ENCODE peak calls at places on chromosome 10, in seven cellular contexts. R is BJ; D is testis; Z is CD4-positive, CD25-positive, alpha-beta regulatory T cell; I is SK-N-SH; J is sigmoid colon; P is IMR-90. W is an unnamed sample.

GRCh38 chr10:110547139-110547761 is 20.2 kb upstream of the SMC3 start:
- DNase-seq in D (no peak), I (peak), P (peak), Z (no peak), R (no peak), J (no peak), W (peak)

GRCh38 chr10:70357447-70358035 is 24.9 kb downstream of the LRRC20 start:
- DNase-seq in R (no peak), J (no peak), P (peak), D (no peak), Z (no peak), I (no peak), W (no peak)

GRCh38 chr10:52215745-52216361 is 98.2 kb upstream of the DKK1 start:
- DNase-seq in I (peak), P (peak), J (no peak), Z (peak), R (peak), D (peak), W (peak)

GRCh38 chr10:84452006-84452405 is 123.6 kb downstream of the CCSER2 start:
- DNase-seq in P (peak), J (no peak), D (no peak), R (no peak), I (no peak), Z (no peak), W (no peak)

GRCh38 chr10:30127120-30127541 is 67.7 kb upstream of the JCAD start:
- DNase-seq in P (no peak), Z (no peak), R (no peak), D (peak), I (no peak), J (no peak), W (no peak)

GRCh38 chr10:10418397-10418796 is 599.3 kb upstream of the CELF2 start:
- DNase-seq in J (no peak), D (no peak), R (no peak), Z (no peak), I (no peak), P (no peak), W (peak)

GRCh38 chr10:119677904-119678755 is 26.9 kb downstream of the BAG3 start:
- DNase-seq in D (no peak), J (no peak), R (no peak), I (no peak), Z (no peak), P (no peak), W (no peak)

GRCh38 chr10:98555011-98555619 is 108.4 kb upstream of the HPS1 start:
- DNase-seq in Z (no peak), I (no peak), P (no peak), R (no peak), D (no peak), J (no peak), W (no peak)

GRCh38 chr10:6187278-6187677 is 15.5 kb upstream of the PFKFB3 start:
- DNase-seq in D (no peak), J (no peak), Z (no peak), P (no peak), I (no peak), R (no peak), W (no peak)

GRCh38 chr10:125160856-125161569 is 650 bp upstream of the CTBP2 start:
- DNase-seq in P (peak), R (no peak), Z (no peak), D (peak), J (peak), I (peak), W (no peak)

GRCh38 chr10:71770789-71771188 is 2.5 kb downstream of the VSIR start:
- DNase-seq in D (peak), P (no peak), R (no peak), I (no peak), J (peak), Z (no peak), W (no peak)

GRCh38 chr10:29635711-29636144 is 957 bp upstream of the SVIL start:
- DNase-seq in J (no peak), R (no peak), P (peak), I (no peak), D (no peak), Z (no peak), W (no peak)

GRCh38 chr10:9608592-9608991 is 1409.1 kb upstream of the CELF2 start:
- DNase-seq in P (peak), D (no peak), I (no peak), J (no peak), R (no peak), Z (no peak), W (no peak)

GRCh38 chr10:125149278-125150047 is 10.9 kb downstream of the CTBP2 start:
- DNase-seq in I (no peak), P (peak), D (peak), R (no peak), Z (no peak), J (peak), W (no peak)

GRCh38 chr10:23376175-23376787 is 31.7 kb upstream of the C10orf67 start:
- DNase-seq in J (no peak), I (no peak), Z (no peak), D (no peak), P (no peak), R (no peak), W (no peak)

GRCh38 chr10:60343254-60343653 is 46.4 kb downstream of the ANK3 start:
- DNase-seq in P (peak), R (no peak), Z (no peak), J (no peak), D (no peak), I (no peak), W (no peak)

GRCh38 chr10:80684217-80684616 is 146.5 kb downstream of the SH2D4B start:
- DNase-seq in J (no peak), Z (no peak), R (no peak), I (peak), P (peak), D (no peak), W (peak)

GRCh38 chr10:25064401-25064800 is 48.0 kb downstream of the THNSL1 start:
- DNase-seq in I (no peak), Z (no peak), P (no peak), J (no peak), R (no peak), D (no peak), W (no peak)

GRCh38 chr10:12507165-12507870 is 158.0 kb downstream of the CAMK1D start:
- DNase-seq in I (no peak), P (no peak), R (no peak), D (peak), J (no peak), Z (no peak), W (peak)

GRCh38 chr10:9012312-9012711 is 957.8 kb downstream of the GATA3 start:
- DNase-seq in J (no peak), Z (no peak), P (peak), D (no peak), I (no peak), R (peak), W (no peak)

GRCh38 chr10:13960603-13961002 is 370.1 kb downstream of the FRMD4A start:
- DNase-seq in J (no peak), D (peak), Z (no peak), I (no peak), P (no peak), R (no peak), W (no peak)

GRCh38 chr10:110490640-110491039 is 7.1 kb upstream of the DUSP5 start:
- DNase-seq in J (no peak), P (no peak), Z (no peak), I (no peak), R (no peak), D (no peak), W (no peak)

GRCh38 chr10:82778908-82779307 is 903.9 kb downstream of the NRG3 start:
- DNase-seq in P (no peak), Z (no peak), I (no peak), D (no peak), R (no peak), J (no peak), W (no peak)

GRCh38 chr10:28533571-28534304 is 820 bp downstream of the WAC start:
- DNase-seq in Z (peak), D (peak), J (peak), P (peak), R (no peak), I (peak), W (no peak)

GRCh38 chr10:131776496-131776895 is 124.3 kb upstream of the PPP2R2D start:
- DNase-seq in D (no peak), J (peak), P (no peak), I (no peak), R (no peak), Z (no peak), W (no peak)

GRCh38 chr10:81784111-81784597 is 90.8 kb upstream of the NRG3 start:
- DNase-seq in P (no peak), D (no peak), J (no peak), Z (no peak), I (no peak), R (no peak), W (no peak)

GRCh38 chr10:93751832-93752231 is 5.9 kb upstream of the LGI1 start:
- DNase-seq in R (no peak), D (peak), P (peak), I (peak), J (no peak), Z (no peak), W (peak)

GRCh38 chr10:124670849-124671248 is 73.3 kb downstream of the FAM53B start:
- DNase-seq in J (no peak), Z (no peak), R (no peak), D (no peak), I (peak), P (no peak), W (peak)

GRCh38 chr10:126921974-126922525 is 16.8 kb downstream of the DOCK1 start:
- DNase-seq in J (no peak), I (no peak), D (no peak), P (peak), Z (no peak), R (peak), W (no peak)

GRCh38 chr10:33706191-33706590 is 371.7 kb upstream of the NRP1 start:
- DNase-seq in R (peak), P (peak), J (peak), Z (no peak), I (no peak), D (no peak), W (no peak)

GRCh38 chr10:22420787-22421517 is 75.7 kb downstream of the SPAG6 start:
- DNase-seq in D (no peak), P (peak), I (no peak), R (no peak), Z (no peak), J (no peak), W (peak)

GRCh38 chr10:33345236-33345635 is 10.8 kb upstream of the NRP1 start:
- DNase-seq in P (no peak), D (no peak), I (peak), Z (no peak), J (no peak), R (no peak), W (no peak)

GRCh38 chr10:122296363-122297120 is 25.4 kb downstream of the BTBD16 start:
- DNase-seq in P (no peak), J (no peak), D (no peak), I (no peak), Z (no peak), R (no peak), W (no peak)

GRCh38 chr10:49107111-49107889 is 8.0 kb downstream of the VSTM4 start:
- DNase-seq in Z (no peak), J (no peak), D (no peak), R (no peak), P (no peak), I (no peak), W (no peak)

GRCh38 chr10:114649217-114649906 is 8.7 kb downstream of the ABLIM1 start:
- DNase-seq in R (no peak), D (no peak), P (no peak), J (no peak), Z (no peak), I (no peak), W (no peak)

GRCh38 chr10:114650266-114650665 is 7.8 kb downstream of the ABLIM1 start:
- DNase-seq in P (no peak), R (no peak), Z (no peak), D (no peak), I (no peak), J (no peak), W (no peak)

GRCh38 chr10:114648368-114648767 is 9.7 kb downstream of the ABLIM1 start:
- DNase-seq in I (no peak), J (no peak), D (no peak), P (peak), Z (no peak), R (peak), W (no peak)

GRCh38 chr10:114652402-114653368 is 5.4 kb downstream of the ABLIM1 start:
- DNase-seq in Z (no peak), R (no peak), P (no peak), I (no peak), D (no peak), J (no peak), W (no peak)

GRCh38 chr10:114650831-114651230 is 7.2 kb downstream of the ABLIM1 start:
- DNase-seq in I (no peak), Z (no peak), J (no peak), P (no peak), R (no peak), D (no peak), W (no peak)
- H3K4me3 ChIP-seq in I (no peak), Z (no peak), J (no peak), P (no peak), R (no peak), D (no peak), W (no peak)

DNA sequence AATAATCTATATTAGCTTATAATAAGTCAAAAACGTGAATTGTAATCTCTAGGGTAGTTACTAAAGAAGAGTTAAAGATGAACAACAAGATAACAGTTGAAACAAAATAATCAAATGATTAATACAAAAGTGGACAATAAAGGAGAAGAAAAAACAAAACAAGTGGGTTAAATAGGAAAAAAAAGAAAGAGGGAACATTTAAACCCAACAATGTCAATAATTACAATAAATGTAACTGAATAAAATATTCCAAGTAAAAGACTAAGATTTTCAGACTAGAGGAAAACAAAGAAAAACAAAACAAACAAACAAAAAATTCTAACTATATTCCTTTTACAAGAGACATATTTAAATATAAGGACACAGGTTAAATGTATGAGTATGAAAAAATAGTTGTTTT is 38.0 kb upstream of the ZEB1 start:
- DNase-seq in D (no peak), P (no peak), Z (no peak), I (no peak), J (no peak), R (no peak), W (no peak)
- H3K4me3 ChIP-seq in D (no peak), P (no peak), Z (no peak), I (no peak), J (no peak), R (no peak), W (no peak)

GRCh38 chr10:43598447-43598846 is 7.8 kb upstream of the ZNF485 start:
- DNase-seq in R (no peak), Z (no peak), I (no peak), J (peak), D (no peak), P (peak), W (no peak)

GRCh38 chr10:43596546-43596945 is 9.7 kb upstream of the ZNF485 start:
- DNase-seq in P (no peak), I (no peak), R (no peak), J (no peak), Z (no peak), D (no peak), W (no peak)

GRCh38 chr10:43595739-43596298 is 10.4 kb upstream of the ZNF485 start:
- DNase-seq in J (no peak), Z (no peak), D (no peak), R (no peak), P (no peak), I (no peak), W (peak)

GRCh38 chr10:43591303-43591904 is 14.8 kb upstream of the ZNF485 start:
- DNase-seq in J (no peak), I (no peak), Z (no peak), D (no peak), P (no peak), R (no peak), W (no peak)

GRCh38 chr10:43594944-43595589 is 11.2 kb upstream of the ZNF485 start:
- DNase-seq in J (no peak), R (no peak), I (no peak), D (no peak), P (peak), Z (no peak), W (peak)
- H3K4me3 ChIP-seq in J (peak), R (no peak), I (peak), D (no peak), P (peak), Z (peak), W (no peak)

GRCh38 chr10:3452683-3453388 is 280.3 kb upstream of the PITRM1 start:
- DNase-seq in Z (no peak), R (peak), J (no peak), I (no peak), P (peak), D (no peak), W (no peak)

GRCh38 chr10:3455385-3456334 is 283.1 kb upstream of the PITRM1 start:
- DNase-seq in I (no peak), Z (no peak), P (peak), D (no peak), R (no peak), J (no peak), W (no peak)

GRCh38 chr10:3452234-3452633 is 279.7 kb upstream of the PITRM1 start:
- DNase-seq in I (no peak), Z (no peak), D (no peak), P (peak), R (peak), J (no peak), W (no peak)

GRCh38 chr10:3446233-3446632 is 273.7 kb upstream of the PITRM1 start:
- DNase-seq in Z (no peak), P (no peak), D (no peak), J (no peak), R (no peak), I (no peak), W (no peak)

GRCh38 chr10:3451516-3452185 is 279.1 kb upstream of the PITRM1 start:
- DNase-seq in R (no peak), P (no peak), J (no peak), D (no peak), I (no peak), Z (no peak), W (no peak)
- H3K4me3 ChIP-seq in R (no peak), P (no peak), J (no peak), D (no peak), I (peak), Z (peak), W (no peak)

DNA sequence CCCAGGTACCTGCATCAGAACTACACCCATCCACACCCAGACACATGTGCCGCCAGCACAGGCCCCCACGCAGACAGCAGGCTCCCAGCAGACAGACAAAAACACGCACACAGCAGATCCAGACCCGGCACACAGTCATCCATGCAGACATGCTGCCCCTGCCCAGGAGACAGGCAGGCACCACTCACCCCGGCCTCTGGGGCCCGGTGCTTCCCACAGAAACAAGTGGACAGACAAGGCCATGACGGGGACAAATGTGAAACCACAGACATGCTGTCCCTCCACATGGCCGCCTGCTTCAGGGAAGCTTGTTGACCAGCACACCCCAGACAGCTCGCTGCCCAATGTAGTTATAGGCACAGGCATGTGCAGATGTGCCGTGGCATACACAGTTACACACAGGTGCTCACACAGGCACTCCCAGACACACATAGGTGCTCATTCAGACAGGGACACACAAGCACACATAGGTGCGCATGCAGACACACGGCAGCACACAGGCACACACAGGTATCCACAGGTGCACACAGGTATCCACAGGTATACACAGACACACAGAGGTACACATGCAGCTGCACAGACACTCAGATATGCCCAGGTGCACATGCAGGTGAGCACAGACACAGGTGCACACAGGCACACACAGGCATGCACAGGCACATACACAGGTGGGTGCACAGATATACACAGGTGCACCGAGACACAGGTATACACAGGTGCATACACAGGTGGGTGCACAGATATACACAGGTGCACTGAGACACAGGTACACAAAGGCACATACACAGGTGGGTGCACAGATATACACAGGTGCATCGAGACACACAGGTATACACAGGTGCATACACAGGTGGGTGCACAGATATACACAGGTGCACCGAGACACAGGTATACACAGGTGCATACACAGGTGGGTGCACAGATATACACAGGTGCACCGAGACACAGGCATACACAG is 10.5 kb upstream of the SCART1 start:
- DNase-seq in P (no peak), Z (no peak), D (no peak), J (peak), I (peak), R (no peak), W (no peak)
- H3K4me3 ChIP-seq in P (no peak), Z (no peak), D (no peak), J (no peak), I (no peak), R (no peak), W (no peak)

GRCh38 chr10:103470755-103471653 is 8.0 kb downstream of the CALHM3 start:
- DNase-seq in P (no peak), R (no peak), D (peak), I (no peak), Z (peak), J (no peak), W (peak)

GRCh38 chr10:103473261-103473671 is 5.8 kb downstream of the CALHM3 start:
- DNase-seq in P (no peak), D (peak), I (no peak), J (no peak), Z (no peak), R (no peak), W (no peak)

GRCh38 chr10:103475437-103475836 is 3.6 kb downstream of the CALHM3 start:
- DNase-seq in I (no peak), D (no peak), P (no peak), R (no peak), Z (no peak), J (no peak), W (no peak)

GRCh38 chr10:103474077-103474476 is 5.0 kb downstream of the CALHM3 start:
- DNase-seq in J (no peak), Z (no peak), R (no peak), P (no peak), D (no peak), I (no peak), W (no peak)

DNA sequence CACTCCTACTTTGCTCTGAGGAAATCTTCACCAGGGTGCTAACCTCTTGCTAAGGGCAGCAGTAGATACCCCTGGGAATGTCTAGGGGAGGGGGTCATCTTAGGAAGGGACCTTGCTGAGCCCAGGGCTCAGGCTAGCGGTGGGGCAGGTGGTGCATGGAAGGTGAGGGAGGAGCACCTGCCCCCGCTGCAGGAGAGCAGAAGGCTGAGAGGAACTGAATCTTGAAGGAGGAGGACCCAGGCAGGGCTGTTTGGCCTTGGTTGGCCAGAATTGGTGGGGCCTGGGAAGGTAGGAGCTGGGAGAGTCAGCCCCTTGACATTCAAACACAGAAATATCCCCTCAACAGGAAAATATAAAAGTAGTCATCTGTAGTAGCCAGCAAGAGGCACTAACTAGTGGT is 7.0 kb downstream of the CALHM3 start:
- DNase-seq in P (no peak), Z (no peak), R (no peak), I (no peak), D (no peak), J (no peak), W (no peak)
- H3K4me3 ChIP-seq in P (no peak), Z (no peak), R (no peak), I (no peak), D (no peak), J (no peak), W (no peak)

GRCh38 chr10:86411281-86411841 is 44.8 kb upstream of the GRID1 start:
- DNase-seq in D (no peak), Z (no peak), P (peak), R (peak), J (no peak), I (no peak), W (peak)
- H3K4me3 ChIP-seq in D (no peak), Z (peak), P (no peak), R (no peak), J (no peak), I (no peak), W (peak)